ENCODE peak calls at places on chromosomes 7 and 10, in four cellular contexts. One of them, this sample, is unnamed.
A peak's percentile ranks its signal among the peaks of the same experiment; 100 is the strongest.

GRCh38 chr7:87475359-87476178 is at the start of gene ABCB4:
- DNase-seq in neuronal stem cell: no peak
- DNase-seq in IMR-90: no peak
- DNase-seq in H9: no peak
- DNase-seq in this sample: no peak

GRCh38 chr7:98641646-98642489 is 24.8 kb downstream of the NPTX2 start:
- DNase-seq in neuronal stem cell: no peak
- DNase-seq in IMR-90: no peak
- DNase-seq in H9: no peak
- DNase-seq in this sample: peak; percentile 54

GRCh38 chr7:45161842-45162241 is 4.3 kb downstream of the RAMP3 start:
- DNase-seq in neuronal stem cell: no peak
- DNase-seq in IMR-90: no peak
- DNase-seq in H9: no peak
- DNase-seq in this sample: no peak

GRCh38 chr7:151245360-151246160 is 2.9 kb downstream of the SMARCD3 start:
- DNase-seq in neuronal stem cell: peak; percentile 36
- DNase-seq in IMR-90: no peak
- DNase-seq in H9: peak; percentile 64
- DNase-seq in this sample: peak; percentile 49

GRCh38 chr10:28631896-28632596 is 45.3 kb upstream of the BAMBI start:
- DNase-seq in neuronal stem cell: no peak
- DNase-seq in IMR-90: peak; percentile 31
- DNase-seq in H9: no peak
- DNase-seq in this sample: no peak

GRCh38 chr7:30630986-30631385 is 36.3 kb downstream of the GARS1 start:
- DNase-seq in neuronal stem cell: no peak
- DNase-seq in IMR-90: no peak
- DNase-seq in H9: no peak
- DNase-seq in this sample: no peak

GRCh38 chr10:11081413-11081812 is 63.7 kb downstream of the CELF2 start:
- DNase-seq in neuronal stem cell: no peak
- DNase-seq in IMR-90: no peak
- DNase-seq in H9: no peak
- DNase-seq in this sample: no peak

GRCh38 chr7:68058014-68058413 is 1061.4 kb downstream of the TYW1 start:
- DNase-seq in neuronal stem cell: no peak
- DNase-seq in IMR-90: no peak
- DNase-seq in H9: peak; percentile 25
- DNase-seq in this sample: no peak

GRCh38 chr7:151076863-151077704 is 3.5 kb downstream of the FASTK start:
- DNase-seq in neuronal stem cell: no peak
- DNase-seq in IMR-90: no peak
- DNase-seq in H9: peak; percentile 81
- DNase-seq in this sample: peak; percentile 53

GRCh38 chr7:74254858-74255379 is 720 bp upstream of the RFC2 start:
- DNase-seq in neuronal stem cell: no peak
- DNase-seq in IMR-90: no peak
- DNase-seq in H9: no peak
- DNase-seq in this sample: no peak

GRCh38 chr7:97215556-97215955 is 98.1 kb downstream of the SDHAF3 start:
- DNase-seq in neuronal stem cell: no peak
- DNase-seq in IMR-90: no peak
- DNase-seq in H9: peak; percentile 35
- DNase-seq in this sample: peak; percentile 41

GRCh38 chr10:72407471-72407870 is 52.8 kb upstream of the DNAJB12 start:
- DNase-seq in neuronal stem cell: no peak
- DNase-seq in IMR-90: no peak
- DNase-seq in H9: no peak
- DNase-seq in this sample: no peak

GRCh38 chr10:29266641-29267040 is 22.2 kb upstream of the LYZL1 start:
- DNase-seq in neuronal stem cell: peak; percentile 17
- DNase-seq in IMR-90: no peak
- DNase-seq in H9: peak; percentile 43
- DNase-seq in this sample: peak; percentile 71

GRCh38 chr7:113710310-113711106 is 208.3 kb downstream of the PPP1R3A start:
- DNase-seq in neuronal stem cell: peak; percentile 81
- DNase-seq in IMR-90: peak; percentile 83
- DNase-seq in H9: peak; percentile 54
- DNase-seq in this sample: peak; percentile 93

GRCh38 chr10:132915411-132915810 is 27.0 kb downstream of the CFAP46 start:
- DNase-seq in neuronal stem cell: no peak
- DNase-seq in IMR-90: no peak
- DNase-seq in H9: no peak
- DNase-seq in this sample: no peak

GRCh38 chr10:132918617-132919373 is 23.6 kb downstream of the CFAP46 start:
- DNase-seq in neuronal stem cell: no peak
- DNase-seq in IMR-90: no peak
- DNase-seq in H9: no peak
- DNase-seq in this sample: no peak

GRCh38 chr10:132916421-132916841 is 25.9 kb downstream of the CFAP46 start:
- DNase-seq in neuronal stem cell: no peak
- DNase-seq in IMR-90: no peak
- DNase-seq in H9: no peak
- DNase-seq in this sample: no peak

GRCh38 chr10:132918264-132918616 is 24.1 kb downstream of the CFAP46 start:
- DNase-seq in neuronal stem cell: no peak
- DNase-seq in IMR-90: no peak
- DNase-seq in H9: no peak
- DNase-seq in this sample: no peak

GRCh38 chr10:132916956-132917666 is 25.3 kb downstream of the CFAP46 start:
- DNase-seq in neuronal stem cell: no peak
- DNase-seq in IMR-90: no peak
- DNase-seq in H9: no peak
- DNase-seq in this sample: no peak
- H3K23ac ChIP-seq in neuronal stem cell: no peak overlapping the region
- H3K23ac ChIP-seq in IMR-90: no peak overlapping the region
- H3K23ac ChIP-seq in H9: no peak overlapping the region
- H3K23ac ChIP-seq in this sample: no peak overlapping the region

GRCh38 chr7:51325937-51326336 is 9.3 kb upstream of the COBL start:
- DNase-seq in neuronal stem cell: no peak
- DNase-seq in IMR-90: no peak
- DNase-seq in H9: no peak
- DNase-seq in this sample: no peak

GRCh38 chr7:51328351-51328801 is 11.8 kb upstream of the COBL start:
- DNase-seq in neuronal stem cell: no peak
- DNase-seq in IMR-90: no peak
- DNase-seq in H9: no peak
- DNase-seq in this sample: no peak

GRCh38 chr7:51325231-51325630 is 8.6 kb upstream of the COBL start:
- DNase-seq in neuronal stem cell: no peak
- DNase-seq in IMR-90: no peak
- DNase-seq in H9: peak; percentile 63
- DNase-seq in this sample: no peak

GRCh38 chr7:51327287-51327717 is 10.7 kb upstream of the COBL start:
- DNase-seq in neuronal stem cell: no peak
- DNase-seq in IMR-90: no peak
- DNase-seq in H9: peak; percentile 93
- DNase-seq in this sample: peak; percentile 42

DNA sequence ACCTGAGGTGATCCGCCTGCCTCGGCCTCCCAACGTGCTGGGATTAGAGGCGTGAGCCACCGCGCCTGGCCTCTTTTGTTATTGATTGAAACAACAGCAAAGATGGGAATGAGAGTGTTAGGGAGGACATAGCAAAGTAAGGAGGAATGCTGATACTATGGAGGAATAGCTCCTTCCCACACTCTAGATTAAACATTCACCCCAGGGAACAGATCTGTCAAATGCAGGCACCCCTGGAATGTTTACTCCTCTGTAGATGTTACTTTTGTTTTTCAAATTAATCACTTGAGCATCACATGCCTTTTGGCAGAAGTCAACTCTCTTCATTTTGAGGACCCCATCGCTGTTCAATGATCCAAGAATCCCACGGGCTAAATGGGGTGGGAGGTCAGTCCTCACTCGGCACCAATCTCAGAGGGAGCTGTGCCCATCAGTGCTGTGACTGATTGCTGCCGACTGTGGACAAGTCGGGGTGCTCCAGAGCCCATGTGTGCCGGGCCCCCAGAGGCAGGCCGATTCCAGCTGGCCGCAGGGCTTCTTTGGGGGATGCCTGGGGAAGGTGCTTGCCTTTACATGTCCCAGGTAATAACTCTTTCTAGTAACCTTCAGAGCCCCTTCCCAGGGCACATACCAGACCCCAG is 10.2 kb upstream of the COBL start:
- DNase-seq in neuronal stem cell: no peak
- DNase-seq in IMR-90: no peak
- DNase-seq in H9: peak; percentile 86
- DNase-seq in this sample: peak; percentile 58
- H3K4ac ChIP-seq in neuronal stem cell: no peak overlapping the region
- H3K4ac ChIP-seq in IMR-90: no peak overlapping the region
- H3K4ac ChIP-seq in H9: no peak overlapping the region
- H3K4ac ChIP-seq in this sample: no peak overlapping the region

GRCh38 chr7:124762611-124763143 is 2.9 kb downstream of the GPR37 start:
- DNase-seq in neuronal stem cell: no peak
- DNase-seq in IMR-90: peak; percentile 16
- DNase-seq in H9: no peak
- DNase-seq in this sample: peak; percentile 31

GRCh38 chr7:124768525-124768924 is 2.9 kb upstream of the GPR37 start:
- DNase-seq in neuronal stem cell: no peak
- DNase-seq in IMR-90: no peak
- DNase-seq in H9: no peak
- DNase-seq in this sample: no peak

GRCh38 chr7:124764071-124764846 is 1.3 kb downstream of the GPR37 start:
- DNase-seq in neuronal stem cell: peak; percentile 5
- DNase-seq in IMR-90: peak; percentile 6
- DNase-seq in H9: no peak
- DNase-seq in this sample: no peak

GRCh38 chr7:124764847-124765400 is 668 bp downstream of the GPR37 start:
- DNase-seq in neuronal stem cell: peak; percentile 2
- DNase-seq in IMR-90: peak; percentile 5
- DNase-seq in H9: peak; percentile 49
- DNase-seq in this sample: peak; percentile 45

GRCh38 chr7:124765401-124766352 is at the start of gene GPR37:
- DNase-seq in neuronal stem cell: peak; percentile 70
- DNase-seq in IMR-90: peak; percentile 93
- DNase-seq in H9: peak; percentile 95
- DNase-seq in this sample: peak; percentile 97
- H3K23ac ChIP-seq in neuronal stem cell: peak within 1 kb of the TSS; percentile 97
- H3K23ac ChIP-seq in IMR-90: peak within 1 kb of the TSS; percentile 97
- H3K23ac ChIP-seq in H9: no peak within 1 kb of the TSS
- H3K23ac ChIP-seq in this sample: peak within 1 kb of the TSS; percentile 7

GRCh38 chr7:149023662-149024061 is 4.6 kb downstream of the PDIA4 start:
- DNase-seq in neuronal stem cell: no peak
- DNase-seq in IMR-90: no peak
- DNase-seq in H9: no peak
- DNase-seq in this sample: no peak

GRCh38 chr7:149021725-149022062 is 6.6 kb downstream of the PDIA4 start:
- DNase-seq in neuronal stem cell: no peak
- DNase-seq in IMR-90: no peak
- DNase-seq in H9: no peak
- DNase-seq in this sample: no peak

GRCh38 chr7:149027055-149027454 is 1.2 kb downstream of the PDIA4 start:
- DNase-seq in neuronal stem cell: no peak
- DNase-seq in IMR-90: no peak
- DNase-seq in H9: no peak
- DNase-seq in this sample: no peak

GRCh38 chr7:149020483-149020882 is 7.8 kb downstream of the PDIA4 start:
- DNase-seq in neuronal stem cell: no peak
- DNase-seq in IMR-90: no peak
- DNase-seq in H9: no peak
- DNase-seq in this sample: no peak

GRCh38 chr7:149022961-149023360 is 5.3 kb downstream of the PDIA4 start:
- DNase-seq in neuronal stem cell: no peak
- DNase-seq in IMR-90: no peak
- DNase-seq in H9: no peak
- DNase-seq in this sample: no peak
- H3K4ac ChIP-seq in neuronal stem cell: no peak overlapping the region
- H3K4ac ChIP-seq in IMR-90: no peak overlapping the region
- H3K4ac ChIP-seq in H9: no peak overlapping the region
- H3K4ac ChIP-seq in this sample: no peak overlapping the region

DNA sequence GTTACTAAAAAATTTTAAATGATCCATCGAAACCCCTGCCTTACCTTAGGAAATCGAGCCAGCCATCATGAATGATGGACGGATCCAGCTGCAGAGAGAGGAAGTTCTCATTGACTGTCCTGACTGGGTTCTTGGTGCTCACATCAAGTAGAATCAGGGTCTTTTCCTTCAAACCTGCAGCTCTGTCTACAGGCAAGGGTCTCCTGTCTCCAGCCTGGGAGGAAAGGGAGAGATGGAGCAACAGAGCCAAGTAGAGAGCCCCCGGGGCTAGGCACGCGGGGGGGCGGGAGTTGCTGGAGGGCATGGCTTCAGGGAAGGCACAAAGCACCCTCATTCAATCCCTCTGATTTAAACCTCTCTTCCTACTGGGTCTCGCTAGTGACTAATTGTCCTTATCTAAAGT is at the start of gene HPSE2:
- DNase-seq in neuronal stem cell: no peak
- DNase-seq in IMR-90: no peak
- DNase-seq in H9: peak; percentile 35
- DNase-seq in this sample: no peak
- H3K23ac ChIP-seq in neuronal stem cell: no peak within 1 kb of the TSS
- H3K23ac ChIP-seq in IMR-90: no peak within 1 kb of the TSS
- H3K23ac ChIP-seq in H9: no peak within 1 kb of the TSS
- H3K23ac ChIP-seq in this sample: no peak within 1 kb of the TSS